ENCODE peak calls at places on chromosome 15, in seven cellular contexts. One of them, this sample, is unnamed.

GRCh38 chr15:99703603-99704443 is 29.4 kb downstream of the LYSMD4 start:
- DNase-seq in astrocyte of the spinal cord: peak
- DNase-seq in aorta: no peak
- DNase-seq in ascending aorta: no peak
- DNase-seq in fibroblast of mammary gland: peak
- DNase-seq in skeletal muscle cell: peak
- DNase-seq in A549: peak
- DNase-seq in this sample: peak

GRCh38 chr15:66133247-66133646 is 120.3 kb downstream of the MEGF11 start:
- DNase-seq in A549: no peak
- DNase-seq in aorta: no peak
- DNase-seq in ascending aorta: no peak
- DNase-seq in skeletal muscle cell: no peak
- DNase-seq in astrocyte of the spinal cord: no peak
- DNase-seq in fibroblast of mammary gland: no peak
- DNase-seq in this sample: no peak

GRCh38 chr15:82699726-82700125 is 9.9 kb downstream of the AP3B2 start:
- DNase-seq in A549: no peak
- DNase-seq in astrocyte of the spinal cord: no peak
- DNase-seq in skeletal muscle cell: no peak
- DNase-seq in aorta: no peak
- DNase-seq in fibroblast of mammary gland: no peak
- DNase-seq in ascending aorta: no peak
- DNase-seq in this sample: no peak

GRCh38 chr15:96409231-96410138 is 79.0 kb downstream of the NR2F2 start:
- DNase-seq in skeletal muscle cell: no peak
- DNase-seq in A549: no peak
- DNase-seq in astrocyte of the spinal cord: no peak
- DNase-seq in fibroblast of mammary gland: no peak
- DNase-seq in ascending aorta: no peak
- DNase-seq in aorta: no peak
- DNase-seq in this sample: peak

GRCh38 chr15:67927501-67928156 is 87.8 kb upstream of the RNU6-1 start:
- DNase-seq in skeletal muscle cell: peak
- DNase-seq in fibroblast of mammary gland: peak
- DNase-seq in aorta: peak
- DNase-seq in astrocyte of the spinal cord: peak
- DNase-seq in A549: peak
- DNase-seq in ascending aorta: peak
- DNase-seq in this sample: peak

GRCh38 chr15:68794869-68795268 is 25.8 kb downstream of the ANP32A start:
- DNase-seq in A549: no peak
- DNase-seq in astrocyte of the spinal cord: no peak
- DNase-seq in skeletal muscle cell: no peak
- DNase-seq in aorta: no peak
- DNase-seq in fibroblast of mammary gland: no peak
- DNase-seq in ascending aorta: no peak
- DNase-seq in this sample: no peak

GRCh38 chr15:52113246-52113645 is 671 bp upstream of the BCL2L10 start:
- DNase-seq in A549: no peak
- DNase-seq in skeletal muscle cell: peak
- DNase-seq in astrocyte of the spinal cord: no peak
- DNase-seq in ascending aorta: peak
- DNase-seq in aorta: no peak
- DNase-seq in fibroblast of mammary gland: peak
- DNase-seq in this sample: no peak

GRCh38 chr15:26771168-26771916 is 1.5 kb downstream of the GABRB3 start:
- DNase-seq in astrocyte of the spinal cord: no peak
- DNase-seq in skeletal muscle cell: no peak
- DNase-seq in fibroblast of mammary gland: no peak
- DNase-seq in ascending aorta: no peak
- DNase-seq in A549: no peak
- DNase-seq in aorta: no peak
- DNase-seq in this sample: peak

GRCh38 chr15:59191855-59192237 is 14.8 kb upstream of the LDHAL6B start:
- DNase-seq in A549: peak
- DNase-seq in fibroblast of mammary gland: peak
- DNase-seq in skeletal muscle cell: peak
- DNase-seq in astrocyte of the spinal cord: peak
- DNase-seq in ascending aorta: no peak
- DNase-seq in aorta: no peak
- DNase-seq in this sample: peak

GRCh38 chr15:64775551-64776401 is at the start of gene RBPMS2:
- DNase-seq in A549: peak
- DNase-seq in astrocyte of the spinal cord: no peak
- DNase-seq in ascending aorta: no peak
- DNase-seq in skeletal muscle cell: no peak
- DNase-seq in aorta: no peak
- DNase-seq in fibroblast of mammary gland: no peak
- DNase-seq in this sample: no peak

GRCh38 chr15:25397110-25397509 is 41.7 kb downstream of the UBE3A start:
- DNase-seq in A549: no peak
- DNase-seq in astrocyte of the spinal cord: no peak
- DNase-seq in fibroblast of mammary gland: peak
- DNase-seq in aorta: no peak
- DNase-seq in ascending aorta: no peak
- DNase-seq in skeletal muscle cell: peak
- DNase-seq in this sample: peak

GRCh38 chr15:68231102-68231818 is 1.7 kb upstream of the CLN6 start:
- DNase-seq in fibroblast of mammary gland: no peak
- DNase-seq in astrocyte of the spinal cord: no peak
- DNase-seq in aorta: no peak
- DNase-seq in ascending aorta: peak
- DNase-seq in skeletal muscle cell: no peak
- DNase-seq in A549: no peak
- DNase-seq in this sample: no peak

GRCh38 chr15:66145242-66146182 is 108.0 kb downstream of the MEGF11 start:
- DNase-seq in A549: no peak
- DNase-seq in astrocyte of the spinal cord: no peak
- DNase-seq in fibroblast of mammary gland: no peak
- DNase-seq in skeletal muscle cell: no peak
- DNase-seq in aorta: no peak
- DNase-seq in ascending aorta: no peak
- DNase-seq in this sample: no peak

GRCh38 chr15:53976844-53977392 is 1.3 kb upstream of the UNC13C start:
- DNase-seq in ascending aorta: peak
- DNase-seq in A549: peak
- DNase-seq in fibroblast of mammary gland: no peak
- DNase-seq in astrocyte of the spinal cord: no peak
- DNase-seq in skeletal muscle cell: no peak
- DNase-seq in aorta: peak
- DNase-seq in this sample: peak

GRCh38 chr15:47817825-47818681 is 100.7 kb downstream of the SEMA6D start:
- DNase-seq in ascending aorta: no peak
- DNase-seq in fibroblast of mammary gland: no peak
- DNase-seq in skeletal muscle cell: no peak
- DNase-seq in aorta: no peak
- DNase-seq in A549: no peak
- DNase-seq in astrocyte of the spinal cord: no peak
- DNase-seq in this sample: no peak

GRCh38 chr15:77784361-77785292 is 151.9 kb upstream of the LINGO1 start:
- DNase-seq in aorta: no peak
- DNase-seq in A549: peak
- DNase-seq in ascending aorta: no peak
- DNase-seq in fibroblast of mammary gland: peak
- DNase-seq in skeletal muscle cell: no peak
- DNase-seq in astrocyte of the spinal cord: no peak
- DNase-seq in this sample: peak

GRCh38 chr15:76187151-76187550 is 124.1 kb downstream of the ETFA start:
- DNase-seq in fibroblast of mammary gland: no peak
- DNase-seq in astrocyte of the spinal cord: no peak
- DNase-seq in A549: no peak
- DNase-seq in skeletal muscle cell: no peak
- DNase-seq in ascending aorta: no peak
- DNase-seq in aorta: no peak
- DNase-seq in this sample: no peak

GRCh38 chr15:69357773-69358765 is 56.1 kb upstream of the KIF23 start:
- DNase-seq in A549: no peak
- DNase-seq in ascending aorta: peak
- DNase-seq in fibroblast of mammary gland: peak
- DNase-seq in astrocyte of the spinal cord: peak
- DNase-seq in skeletal muscle cell: no peak
- DNase-seq in aorta: no peak
- DNase-seq in this sample: no peak

GRCh38 chr15:79863886-79864285 is 32.9 kb downstream of the MTHFS start:
- DNase-seq in A549: no peak
- DNase-seq in skeletal muscle cell: no peak
- DNase-seq in aorta: no peak
- DNase-seq in ascending aorta: no peak
- DNase-seq in astrocyte of the spinal cord: peak
- DNase-seq in fibroblast of mammary gland: peak
- DNase-seq in this sample: peak

GRCh38 chr15:85380860-85381535 is 595 bp downstream of the AKAP13 start:
- DNase-seq in ascending aorta: peak
- DNase-seq in fibroblast of mammary gland: no peak
- DNase-seq in astrocyte of the spinal cord: no peak
- DNase-seq in aorta: peak
- DNase-seq in A549: no peak
- DNase-seq in skeletal muscle cell: no peak
- DNase-seq in this sample: peak

GRCh38 chr15:89837830-89838178 is 23.2 kb upstream of the ANPEP start:
- DNase-seq in A549: no peak
- DNase-seq in ascending aorta: no peak
- DNase-seq in aorta: no peak
- DNase-seq in skeletal muscle cell: no peak
- DNase-seq in astrocyte of the spinal cord: no peak
- DNase-seq in fibroblast of mammary gland: no peak
- DNase-seq in this sample: no peak
- H3K4me3 ChIP-seq in A549: no peak
- H3K4me3 ChIP-seq in ascending aorta: no peak
- H3K4me3 ChIP-seq in aorta: no peak
- H3K4me3 ChIP-seq in skeletal muscle cell: no peak
- H3K4me3 ChIP-seq in astrocyte of the spinal cord: no peak
- H3K4me3 ChIP-seq in fibroblast of mammary gland: no peak
- H3K4me3 ChIP-seq in this sample: no peak

GRCh38 chr15:39624806-39625205 is 43.9 kb downstream of the THBS1 start:
- DNase-seq in ascending aorta: peak
- DNase-seq in astrocyte of the spinal cord: peak
- DNase-seq in A549: no peak
- DNase-seq in aorta: peak
- DNase-seq in skeletal muscle cell: peak
- DNase-seq in fibroblast of mammary gland: peak
- DNase-seq in this sample: peak
- H3K4me3 ChIP-seq in ascending aorta: no peak
- H3K4me3 ChIP-seq in astrocyte of the spinal cord: no peak
- H3K4me3 ChIP-seq in A549: no peak
- H3K4me3 ChIP-seq in aorta: no peak
- H3K4me3 ChIP-seq in skeletal muscle cell: no peak
- H3K4me3 ChIP-seq in fibroblast of mammary gland: no peak
- H3K4me3 ChIP-seq in this sample: no peak

DNA sequence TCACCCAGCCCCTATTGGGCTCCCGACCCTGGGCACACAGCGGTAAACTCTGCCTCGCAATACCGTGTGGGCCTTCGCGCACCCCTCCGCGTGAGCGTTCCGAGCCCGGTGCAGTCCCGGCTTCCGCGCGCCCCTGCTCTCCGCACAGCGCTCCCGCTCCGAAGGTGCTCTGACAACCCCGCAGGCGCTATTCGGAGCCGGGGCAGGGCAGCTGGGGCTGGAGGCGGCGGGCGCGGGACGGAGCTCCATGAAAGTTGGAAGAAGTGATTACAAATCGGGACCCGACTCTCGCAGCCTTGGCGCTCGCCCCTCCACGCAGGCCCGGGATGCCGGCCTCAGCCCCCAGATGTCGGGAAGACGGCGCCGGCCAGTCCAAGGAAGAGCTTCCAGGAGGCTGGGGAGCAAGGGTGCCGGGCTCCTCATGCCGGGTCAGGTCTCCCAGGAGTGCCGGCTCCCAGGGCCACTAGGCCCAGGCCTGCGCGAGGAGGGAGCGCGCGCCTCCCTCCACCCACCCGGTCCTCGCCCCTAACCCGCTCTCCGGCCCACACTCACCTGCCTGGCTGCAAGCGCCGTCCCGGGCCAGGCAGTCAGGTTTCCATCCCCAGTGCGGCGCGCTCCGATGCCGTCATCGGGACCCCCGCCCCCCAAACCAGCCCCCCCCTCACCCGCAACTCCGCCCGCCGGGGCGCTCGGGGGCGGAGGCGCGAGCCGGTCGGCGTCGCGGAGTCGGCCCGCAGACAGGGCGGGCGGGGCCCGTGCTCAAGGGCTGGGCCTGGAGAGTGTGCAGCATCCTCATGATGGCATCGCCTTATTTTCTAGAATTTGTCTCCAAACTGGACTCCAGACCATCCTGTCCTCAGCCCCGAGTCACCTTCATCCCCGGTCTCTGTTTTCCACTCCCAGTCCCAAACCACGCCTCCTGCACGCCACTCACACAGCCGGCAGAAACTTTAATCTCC is at the start of gene KIF7:
- DNase-seq in astrocyte of the spinal cord: peak
- DNase-seq in skeletal muscle cell: no peak
- DNase-seq in fibroblast of mammary gland: peak
- DNase-seq in A549: peak
- DNase-seq in ascending aorta: no peak
- DNase-seq in aorta: no peak
- DNase-seq in this sample: peak
- H3K4me3 ChIP-seq in astrocyte of the spinal cord: peak
- H3K4me3 ChIP-seq in skeletal muscle cell: peak
- H3K4me3 ChIP-seq in fibroblast of mammary gland: peak
- H3K4me3 ChIP-seq in A549: peak
- H3K4me3 ChIP-seq in ascending aorta: peak
- H3K4me3 ChIP-seq in aorta: peak
- H3K4me3 ChIP-seq in this sample: peak

DNA sequence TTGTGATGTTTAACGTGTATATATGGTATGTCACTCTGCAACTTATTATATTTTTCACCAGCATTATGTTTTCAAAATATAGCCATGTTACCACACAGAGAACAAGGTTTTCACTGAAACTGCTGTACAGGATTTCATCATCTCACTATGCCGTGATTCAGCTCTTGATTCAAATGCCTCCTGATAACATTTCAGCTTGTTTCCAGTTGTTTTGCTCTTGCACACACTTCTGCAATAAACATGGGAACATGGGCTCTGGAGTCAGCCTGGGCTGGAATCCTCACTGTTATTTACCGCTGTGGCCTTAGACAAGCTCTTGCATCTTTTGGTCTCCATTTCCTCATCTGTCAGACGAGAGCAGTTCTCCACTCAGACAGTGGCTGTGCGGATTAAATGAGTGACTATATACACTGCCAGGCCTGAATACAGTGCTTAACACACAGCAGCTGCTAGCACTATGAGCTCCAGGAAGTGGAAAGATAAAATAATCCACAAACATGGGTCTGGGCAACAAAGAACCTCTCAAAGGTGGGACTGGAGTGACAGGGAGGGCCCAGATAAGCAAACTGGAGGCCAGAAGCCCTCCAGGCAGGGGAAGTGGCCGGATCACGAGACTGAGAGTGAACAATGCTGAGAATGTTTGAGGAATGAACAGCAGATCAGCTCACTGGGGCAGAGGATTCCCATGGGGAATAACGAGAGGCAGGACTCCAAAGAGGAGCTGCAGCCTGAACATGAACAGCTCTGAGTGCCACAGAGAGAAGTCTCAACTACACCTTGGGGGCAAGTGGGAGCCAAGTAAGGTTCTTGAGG is 17.7 kb downstream of the NTRK3 start:
- DNase-seq in ascending aorta: no peak
- DNase-seq in astrocyte of the spinal cord: no peak
- DNase-seq in fibroblast of mammary gland: peak
- DNase-seq in aorta: no peak
- DNase-seq in A549: no peak
- DNase-seq in skeletal muscle cell: no peak
- DNase-seq in this sample: peak
- H3K4me3 ChIP-seq in ascending aorta: no peak
- H3K4me3 ChIP-seq in astrocyte of the spinal cord: no peak
- H3K4me3 ChIP-seq in fibroblast of mammary gland: no peak
- H3K4me3 ChIP-seq in aorta: no peak
- H3K4me3 ChIP-seq in A549: no peak
- H3K4me3 ChIP-seq in skeletal muscle cell: no peak
- H3K4me3 ChIP-seq in this sample: no peak